ENCODE peak calls at places on chromosomes 2 and 18, in five cellular contexts. One of them, this sample, is unnamed.

GRCh38 chr2:44767691-44768090 is 173.8 kb upstream of the SIX3 start:
- DNase-seq in H9: no peak
- DNase-seq in thyroid gland: no peak
- DNase-seq in prostate gland: no peak
- DNase-seq in transverse colon: no peak
- DNase-seq in this sample: no peak

GRCh38 chr2:158967731-158968395 is 577 bp upstream of the TANC1 start:
- DNase-seq in transverse colon: peak; percentile 52
- DNase-seq in H9: peak; percentile 61
- DNase-seq in prostate gland: peak; percentile 49
- DNase-seq in thyroid gland: peak; percentile 61
- DNase-seq in this sample: peak; percentile 71

GRCh38 chr18:25561923-25562322 is 210.0 kb upstream of the ZNF521 start:
- DNase-seq in prostate gland: no peak
- DNase-seq in thyroid gland: peak; percentile 5
- DNase-seq in H9: no peak
- DNase-seq in transverse colon: peak; percentile 10
- DNase-seq in this sample: no peak

GRCh38 chr18:13629841-13630747 is 96.3 kb downstream of the FAM210A start:
- DNase-seq in thyroid gland: peak; percentile 69
- DNase-seq in H9: peak; percentile 67
- DNase-seq in transverse colon: peak; percentile 49
- DNase-seq in prostate gland: peak; percentile 37
- DNase-seq in this sample: no peak

GRCh38 chr2:207188601-207189000 is 22.9 kb upstream of the KLF7 start:
- DNase-seq in H9: no peak
- DNase-seq in prostate gland: no peak
- DNase-seq in transverse colon: no peak
- DNase-seq in thyroid gland: no peak
- DNase-seq in this sample: no peak

GRCh38 chr2:159292157-159292556 is 5.7 kb upstream of the WDSUB1 start:
- DNase-seq in prostate gland: no peak
- DNase-seq in H9: peak; percentile 46
- DNase-seq in thyroid gland: no peak
- DNase-seq in transverse colon: no peak
- DNase-seq in this sample: no peak

GRCh38 chr2:221570321-221571107 is 1.6 kb downstream of the EPHA4 start:
- DNase-seq in prostate gland: peak; percentile 9
- DNase-seq in transverse colon: peak; percentile 18
- DNase-seq in thyroid gland: peak; percentile 66
- DNase-seq in H9: peak; percentile 59
- DNase-seq in this sample: no peak

GRCh38 chr2:68292108-68292710 is 27.5 kb downstream of the CNRIP1 start:
- DNase-seq in transverse colon: no peak
- DNase-seq in prostate gland: peak; percentile 18
- DNase-seq in H9: no peak
- DNase-seq in thyroid gland: peak; percentile 11
- DNase-seq in this sample: no peak

GRCh38 chr18:50844554-50844953 is 24.7 kb upstream of the MRO start:
- DNase-seq in prostate gland: no peak
- DNase-seq in H9: no peak
- DNase-seq in thyroid gland: no peak
- DNase-seq in transverse colon: no peak
- DNase-seq in this sample: no peak

GRCh38 chr2:201344663-201345366 is 12.3 kb downstream of the FLACC1 start:
- DNase-seq in transverse colon: no peak
- DNase-seq in thyroid gland: no peak
- DNase-seq in prostate gland: no peak
- DNase-seq in H9: no peak
- DNase-seq in this sample: no peak

GRCh38 chr2:102301867-102302362 is 9.4 kb upstream of the IL1RL1 start:
- DNase-seq in prostate gland: peak; percentile 14
- DNase-seq in transverse colon: peak; percentile 41
- DNase-seq in H9: peak; percentile 74
- DNase-seq in thyroid gland: peak; percentile 26
- DNase-seq in this sample: no peak

GRCh38 chr2:43276962-43277383 is 50.6 kb upstream of the ZFP36L2 start:
- DNase-seq in thyroid gland: peak; percentile 75
- DNase-seq in H9: no peak
- DNase-seq in transverse colon: no peak
- DNase-seq in prostate gland: peak; percentile 20
- DNase-seq in this sample: peak; percentile 75

GRCh38 chr2:227853204-227853629 is 18.2 kb upstream of the DAW1 start:
- DNase-seq in transverse colon: no peak
- DNase-seq in H9: no peak
- DNase-seq in thyroid gland: peak; percentile 90
- DNase-seq in prostate gland: no peak
- DNase-seq in this sample: no peak

GRCh38 chr2:165277860-165278656 is 38.8 kb downstream of the SCN2A start:
- DNase-seq in thyroid gland: no peak
- DNase-seq in transverse colon: no peak
- DNase-seq in H9: no peak
- DNase-seq in prostate gland: no peak
- DNase-seq in this sample: no peak

GRCh38 chr18:62403125-62403524 is 78.0 kb downstream of the TNFRSF11A start:
- DNase-seq in transverse colon: peak; percentile 27
- DNase-seq in prostate gland: no peak
- DNase-seq in thyroid gland: no peak
- DNase-seq in H9: no peak
- DNase-seq in this sample: no peak

GRCh38 chr2:39120521-39120770 is 405 bp downstream of the SOS1 start:
- DNase-seq in thyroid gland: no peak
- DNase-seq in H9: no peak
- DNase-seq in transverse colon: no peak
- DNase-seq in prostate gland: no peak
- DNase-seq in this sample: no peak

GRCh38 chr18:37521500-37522465 is 43.8 kb downstream of the CELF4 start:
- DNase-seq in thyroid gland: no peak
- DNase-seq in transverse colon: no peak
- DNase-seq in prostate gland: no peak
- DNase-seq in H9: no peak
- DNase-seq in this sample: no peak

GRCh38 chr18:832085-832681 is 20.1 kb upstream of the YES1 start:
- DNase-seq in prostate gland: no peak
- DNase-seq in H9: peak; percentile 94
- DNase-seq in transverse colon: peak; percentile 65
- DNase-seq in thyroid gland: peak; percentile 12
- DNase-seq in this sample: no peak

GRCh38 chr2:26088038-26088643 is 54.3 kb downstream of the RAB10 start:
- DNase-seq in transverse colon: no peak
- DNase-seq in prostate gland: no peak
- DNase-seq in thyroid gland: no peak
- DNase-seq in H9: no peak
- DNase-seq in this sample: no peak

GRCh38 chr18:48832961-48833700 is 117.6 kb downstream of the SMAD7 start:
- DNase-seq in prostate gland: no peak
- DNase-seq in H9: peak; percentile 31
- DNase-seq in thyroid gland: peak; percentile 69
- DNase-seq in transverse colon: peak; percentile 74
- DNase-seq in this sample: peak; percentile 66

GRCh38 chr2:237729681-237730475 is 68.7 kb upstream of the RBM44 start:
- DNase-seq in transverse colon: no peak
- DNase-seq in H9: no peak
- DNase-seq in prostate gland: no peak
- DNase-seq in thyroid gland: no peak
- DNase-seq in this sample: no peak
- H3K4me1 ChIP-seq in transverse colon: peaks cover 99% of the 10 kb centered on the region
- H3K4me1 ChIP-seq in H9: peaks cover 5% of the 10 kb centered on the region
- H3K4me1 ChIP-seq in prostate gland: peaks cover 30% of the 10 kb centered on the region
- H3K4me1 ChIP-seq in thyroid gland: peaks cover 66% of the 10 kb centered on the region
- H3K4me1 ChIP-seq in this sample: peaks cover 30% of the 10 kb centered on the region

DNA sequence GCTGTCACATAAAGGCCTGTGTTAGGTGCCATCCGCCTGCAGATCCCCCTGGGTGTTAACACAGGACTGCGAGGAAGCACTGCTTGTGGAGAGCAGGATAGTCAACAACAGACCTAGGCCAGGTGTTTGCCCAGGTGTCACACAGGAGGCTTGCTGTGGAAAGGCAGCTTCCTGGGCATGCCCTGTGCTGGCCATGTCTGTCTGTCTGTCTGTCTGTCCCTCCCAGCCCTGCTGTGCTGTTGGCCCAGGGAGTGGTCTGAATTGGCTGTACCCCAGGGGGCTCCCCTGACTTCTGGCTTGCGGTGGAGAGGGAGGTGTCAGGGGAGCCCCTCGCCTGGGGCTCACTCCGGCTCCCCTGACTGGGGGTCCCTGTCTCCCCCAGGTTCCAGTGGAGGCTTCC is 53.2 kb downstream of the SH3BP4 start:
- DNase-seq in prostate gland: no peak
- DNase-seq in transverse colon: no peak
- DNase-seq in H9: no peak
- DNase-seq in thyroid gland: no peak
- DNase-seq in this sample: peak; percentile 73
- H3K4me1 ChIP-seq in prostate gland: peaks cover 43% of the 10 kb centered on the region
- H3K4me1 ChIP-seq in transverse colon: peaks cover 72% of the 10 kb centered on the region
- H3K4me1 ChIP-seq in H9: no peaks in the 10 kb centered on the region
- H3K4me1 ChIP-seq in thyroid gland: peaks cover 37% of the 10 kb centered on the region
- H3K4me1 ChIP-seq in this sample: peaks cover 89% of the 10 kb centered on the region

GRCh38 chr2:62216113-62216512 is 20.2 kb downstream of the B3GNT2 start:
- DNase-seq in thyroid gland: no peak
- DNase-seq in prostate gland: no peak
- DNase-seq in H9: no peak
- DNase-seq in transverse colon: no peak
- DNase-seq in this sample: no peak

GRCh38 chr2:62217421-62217820 is 21.5 kb downstream of the B3GNT2 start:
- DNase-seq in thyroid gland: no peak
- DNase-seq in transverse colon: no peak
- DNase-seq in H9: no peak
- DNase-seq in prostate gland: no peak
- DNase-seq in this sample: no peak

GRCh38 chr2:62216616-62217015 is 20.7 kb downstream of the B3GNT2 start:
- DNase-seq in transverse colon: peak; percentile 25
- DNase-seq in H9: no peak
- DNase-seq in prostate gland: no peak
- DNase-seq in thyroid gland: no peak
- DNase-seq in this sample: no peak

GRCh38 chr2:62217980-62218379 is 22.1 kb downstream of the B3GNT2 start:
- DNase-seq in transverse colon: no peak
- DNase-seq in H9: no peak
- DNase-seq in thyroid gland: no peak
- DNase-seq in prostate gland: no peak
- DNase-seq in this sample: no peak

DNA sequence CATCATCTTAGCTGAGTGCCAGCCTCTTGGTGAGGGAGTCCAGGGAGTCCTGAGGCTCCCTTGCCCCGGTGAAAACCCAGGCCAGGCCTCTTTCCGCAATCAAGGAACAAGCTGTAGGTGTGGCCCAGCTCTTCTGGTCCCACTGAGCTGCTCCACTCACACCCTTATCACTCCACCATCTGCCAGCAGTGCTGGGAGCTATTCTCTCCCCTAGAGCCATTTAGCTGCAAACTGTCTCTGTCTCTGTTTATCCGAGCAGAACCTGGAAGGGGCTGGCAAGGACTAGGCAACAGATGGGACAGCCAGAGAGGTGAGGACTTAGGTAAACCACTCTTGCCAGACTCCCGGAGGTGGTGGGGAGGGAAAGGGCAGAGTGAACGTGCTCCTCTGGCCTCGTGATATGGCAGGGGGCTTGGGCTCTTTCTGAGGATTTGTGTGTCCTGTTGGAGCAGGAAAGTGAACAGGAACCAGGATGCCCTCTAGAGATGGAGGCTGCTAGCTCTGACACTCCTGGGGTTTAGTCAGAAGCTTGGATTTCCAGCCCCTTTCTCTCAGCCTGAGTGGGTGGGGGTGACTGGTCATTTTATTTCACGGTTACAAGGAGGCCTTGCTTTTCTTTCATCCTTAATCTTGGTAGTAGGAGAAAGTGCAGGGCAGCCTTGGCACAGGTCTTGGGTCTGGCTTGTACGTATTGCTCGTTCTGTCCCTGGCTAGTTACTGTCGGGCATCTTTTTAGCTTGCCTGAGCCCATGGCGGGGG is 19.6 kb downstream of the B3GNT2 start:
- DNase-seq in thyroid gland: peak; percentile 23
- DNase-seq in H9: no peak
- DNase-seq in transverse colon: peak; percentile 26
- DNase-seq in prostate gland: no peak
- DNase-seq in this sample: no peak
- H3K4me1 ChIP-seq in thyroid gland: peaks cover 64% of the 10 kb centered on the region
- H3K4me1 ChIP-seq in H9: peaks cover 3% of the 10 kb centered on the region
- H3K4me1 ChIP-seq in transverse colon: peaks cover 69% of the 10 kb centered on the region
- H3K4me1 ChIP-seq in prostate gland: no peaks in the 10 kb centered on the region
- H3K4me1 ChIP-seq in this sample: peaks cover 14% of the 10 kb centered on the region

DNA sequence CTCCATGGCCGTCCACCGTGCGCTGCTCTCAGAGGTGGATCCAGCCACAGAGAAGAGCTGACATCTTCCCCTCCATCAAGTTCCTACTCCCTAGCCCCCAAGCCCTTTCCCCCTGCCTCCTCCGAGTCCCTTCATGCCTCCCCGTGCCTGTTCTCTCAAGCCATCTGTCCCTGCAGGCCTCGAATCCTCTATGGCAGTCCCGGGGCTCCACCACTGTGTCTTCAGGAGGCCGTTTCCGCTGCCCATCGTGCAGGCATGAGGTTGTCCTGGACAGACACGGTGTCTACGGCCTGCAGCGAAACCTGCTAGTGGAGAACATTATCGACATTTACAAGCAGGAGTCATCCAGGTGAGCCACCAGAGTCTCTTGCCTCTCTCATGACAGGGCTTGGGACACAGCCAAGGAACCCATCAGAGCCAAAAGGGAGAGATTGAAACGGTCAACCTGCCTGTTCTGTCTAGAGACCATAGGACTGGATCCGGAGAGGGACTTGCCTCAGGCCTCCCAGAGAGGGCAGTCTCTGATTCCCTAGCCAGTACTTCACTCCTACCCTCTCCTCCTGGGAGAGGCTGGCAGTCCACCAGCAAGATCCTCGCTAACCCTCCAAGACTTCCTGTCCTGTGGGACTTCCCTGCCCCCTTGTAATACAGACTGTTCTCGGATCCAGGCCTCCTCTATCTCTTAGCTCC is 9.7 kb downstream of the UCN start:
- DNase-seq in transverse colon: no peak
- DNase-seq in thyroid gland: peak; percentile 71
- DNase-seq in H9: no peak
- DNase-seq in prostate gland: no peak
- DNase-seq in this sample: no peak
- H3K4me1 ChIP-seq in transverse colon: peaks cover 7% of the 10 kb centered on the region
- H3K4me1 ChIP-seq in thyroid gland: peaks cover 7% of the 10 kb centered on the region
- H3K4me1 ChIP-seq in H9: no peaks in the 10 kb centered on the region
- H3K4me1 ChIP-seq in prostate gland: no peaks in the 10 kb centered on the region
- H3K4me1 ChIP-seq in this sample: no peaks in the 10 kb centered on the region

GRCh38 chr2:99399063-99399462 is 61.9 kb downstream of the EIF5B start:
- DNase-seq in prostate gland: peak; percentile 28
- DNase-seq in thyroid gland: no peak
- DNase-seq in H9: no peak
- DNase-seq in transverse colon: no peak
- DNase-seq in this sample: no peak

GRCh38 chr2:99399795-99400194 is 62.6 kb downstream of the EIF5B start:
- DNase-seq in thyroid gland: no peak
- DNase-seq in transverse colon: no peak
- DNase-seq in prostate gland: no peak
- DNase-seq in H9: no peak
- DNase-seq in this sample: no peak

GRCh38 chr2:99397251-99397920 is 60.2 kb downstream of the EIF5B start:
- DNase-seq in prostate gland: no peak
- DNase-seq in thyroid gland: no peak
- DNase-seq in transverse colon: no peak
- DNase-seq in H9: no peak
- DNase-seq in this sample: no peak

GRCh38 chr2:99398303-99398702 is 61.1 kb downstream of the EIF5B start:
- DNase-seq in prostate gland: no peak
- DNase-seq in thyroid gland: no peak
- DNase-seq in H9: no peak
- DNase-seq in transverse colon: no peak
- DNase-seq in this sample: no peak

GRCh38 chr2:99395589-99396130 is 58.5 kb downstream of the EIF5B start:
- DNase-seq in transverse colon: no peak
- DNase-seq in thyroid gland: no peak
- DNase-seq in prostate gland: no peak
- DNase-seq in H9: no peak
- DNase-seq in this sample: no peak
- H3K4me1 ChIP-seq in transverse colon: peaks cover 10% of the 10 kb centered on the region
- H3K4me1 ChIP-seq in thyroid gland: no peaks in the 10 kb centered on the region
- H3K4me1 ChIP-seq in prostate gland: no peaks in the 10 kb centered on the region
- H3K4me1 ChIP-seq in H9: no peaks in the 10 kb centered on the region
- H3K4me1 ChIP-seq in this sample: peaks cover 6% of the 10 kb centered on the region